ENCODE peak calls at places on chromosomes 3 and 15, in nine cellular contexts. F is Right ventricle myocardium superior, M is HL-60, O is cerebellar cortex, Q is Panc1, B is MM.1S, S is DMS53, E is NCI-H2081, U is amniotic stem cell. L is an unnamed sample.

GRCh38 chr3:155391583-155391982 is 98.1 kb upstream of the STRIT1 start:
- DNase-seq in E (no peak), B (no peak), F (peak; percentile 44), Q (no peak), S (no peak), M (no peak), O (peak; percentile 49), U (peak; percentile 32), L (no peak)

GRCh38 chr3:124663690-124664089 is 66.6 kb upstream of the UMPS start:
- DNase-seq in U (no peak), S (no peak), B (no peak), E (no peak), Q (no peak), O (no peak), F (no peak), M (no peak), L (no peak)

GRCh38 chr15:79475312-79475711 is 43.2 kb downstream of the MINAR1 start:
- DNase-seq in U (no peak), O (no peak), F (no peak), E (no peak), B (no peak), S (no peak), Q (no peak), M (no peak), L (no peak)

GRCh38 chr3:98561727-98562521 is 30.1 kb downstream of the GPR15 start:
- DNase-seq in F (no peak), Q (no peak), S (no peak), O (no peak), M (no peak), B (no peak), U (no peak), E (no peak), L (no peak)

GRCh38 chr15:68585574-68586273 is 6.9 kb downstream of the CORO2B start:
- DNase-seq in Q (no peak), E (no peak), B (no peak), M (no peak), U (no peak), S (no peak), O (no peak), F (no peak), L (no peak)

GRCh38 chr3:131374741-131375140 is 6.8 kb upstream of the NUDT16 start:
- DNase-seq in M (no peak), F (no peak), S (no peak), B (no peak), Q (no peak), O (no peak), U (no peak), E (no peak), L (no peak)

GRCh38 chr3:35385271-35385670 is 254.1 kb upstream of the ARPP21 start:
- DNase-seq in O (no peak), E (no peak), F (no peak), Q (no peak), B (no peak), S (no peak), U (no peak), M (no peak), L (no peak)

GRCh38 chr15:67011620-67012005 is 53.8 kb upstream of the SMAD3 start:
- DNase-seq in Q (no peak), S (no peak), B (no peak), U (no peak), E (no peak), F (no peak), M (no peak), O (no peak), L (no peak)

GRCh38 chr3:129575987-129576364 is 30.5 kb downstream of the PLXND1 start:
- DNase-seq in E (no peak), M (no peak), B (peak; percentile 24), Q (no peak), S (peak; percentile 51), F (no peak), U (no peak), O (no peak), L (no peak)

GRCh38 chr3:155019576-155019975 is 60.5 kb upstream of the MME start:
- DNase-seq in E (no peak), O (peak; percentile 89), S (peak; percentile 41), Q (no peak), M (no peak), F (no peak), U (no peak), B (no peak), L (no peak)

GRCh38 chr3:122392868-122393844 is 9.2 kb downstream of the FAM162A start:
- DNase-seq in Q (no peak), E (peak; percentile 72), F (no peak), B (peak; percentile 64), S (peak; percentile 66), U (peak; percentile 19), O (peak; percentile 66), M (no peak), L (no peak)

L was measured in testis.